ENCODE peak calls at places on chromosomes 12 and 14, in nine cellular contexts. One of them, this sample, is unnamed.

GRCh38 chr14:50860478-50861086 is 11.3 kb upstream of the ABHD12B start:
- DNase-seq in stimulated activated CD8-positive, alpha-beta memory T cell treated with anti-CD3 and anti-CD28 coated beads, Interleukin-4, amount 100 ng/mL, for 4 hours: peak
- DNase-seq in amniotic stem cell: peak
- DNase-seq in M059J: peak
- DNase-seq in GM10248: peak
- DNase-seq in body of pancreas: peak
- DNase-seq in lower lobe of right lung: peak
- DNase-seq in T-helper 1 cell: peak
- DNase-seq in foreskin fibroblast: peak
- DNase-seq in this sample: peak

GRCh38 chr14:68346540-68347232 is 446.2 kb downstream of the ZFP36L1 start:
- DNase-seq in stimulated activated CD8-positive, alpha-beta memory T cell treated with anti-CD3 and anti-CD28 coated beads, Interleukin-4, amount 100 ng/mL, for 4 hours: no peak
- DNase-seq in amniotic stem cell: no peak
- DNase-seq in M059J: no peak
- DNase-seq in GM10248: no peak
- DNase-seq in body of pancreas: no peak
- DNase-seq in lower lobe of right lung: no peak
- DNase-seq in T-helper 1 cell: no peak
- DNase-seq in foreskin fibroblast: no peak
- DNase-seq in this sample: no peak

GRCh38 chr12:116313194-116313910 is 35.9 kb upstream of the MED13L start:
- DNase-seq in stimulated activated CD8-positive, alpha-beta memory T cell treated with anti-CD3 and anti-CD28 coated beads, Interleukin-4, amount 100 ng/mL, for 4 hours: no peak
- DNase-seq in amniotic stem cell: no peak
- DNase-seq in M059J: no peak
- DNase-seq in GM10248: no peak
- DNase-seq in body of pancreas: no peak
- DNase-seq in lower lobe of right lung: no peak
- DNase-seq in T-helper 1 cell: no peak
- DNase-seq in foreskin fibroblast: no peak
- DNase-seq in this sample: no peak

GRCh38 chr12:88235183-88235833 is 93.2 kb downstream of the TMTC3 start:
- DNase-seq in stimulated activated CD8-positive, alpha-beta memory T cell treated with anti-CD3 and anti-CD28 coated beads, Interleukin-4, amount 100 ng/mL, for 4 hours: no peak
- DNase-seq in amniotic stem cell: no peak
- DNase-seq in M059J: no peak
- DNase-seq in GM10248: no peak
- DNase-seq in body of pancreas: no peak
- DNase-seq in lower lobe of right lung: no peak
- DNase-seq in T-helper 1 cell: no peak
- DNase-seq in foreskin fibroblast: no peak
- DNase-seq in this sample: no peak

GRCh38 chr12:130715996-130716917 is at the start of gene RIMBP2:
- DNase-seq in stimulated activated CD8-positive, alpha-beta memory T cell treated with anti-CD3 and anti-CD28 coated beads, Interleukin-4, amount 100 ng/mL, for 4 hours: no peak
- DNase-seq in amniotic stem cell: no peak
- DNase-seq in M059J: peak
- DNase-seq in GM10248: no peak
- DNase-seq in body of pancreas: peak
- DNase-seq in lower lobe of right lung: no peak
- DNase-seq in T-helper 1 cell: no peak
- DNase-seq in foreskin fibroblast: peak
- DNase-seq in this sample: peak

GRCh38 chr12:110750784-110751461 is 8.2 kb upstream of the PPP1CC start:
- DNase-seq in stimulated activated CD8-positive, alpha-beta memory T cell treated with anti-CD3 and anti-CD28 coated beads, Interleukin-4, amount 100 ng/mL, for 4 hours: no peak
- DNase-seq in amniotic stem cell: no peak
- DNase-seq in M059J: peak
- DNase-seq in GM10248: no peak
- DNase-seq in body of pancreas: no peak
- DNase-seq in lower lobe of right lung: no peak
- DNase-seq in T-helper 1 cell: no peak
- DNase-seq in foreskin fibroblast: peak
- DNase-seq in this sample: peak

GRCh38 chr12:113449299-113449698 is 22.4 kb downstream of the LHX5 start:
- DNase-seq in stimulated activated CD8-positive, alpha-beta memory T cell treated with anti-CD3 and anti-CD28 coated beads, Interleukin-4, amount 100 ng/mL, for 4 hours: no peak
- DNase-seq in amniotic stem cell: no peak
- DNase-seq in M059J: no peak
- DNase-seq in GM10248: no peak
- DNase-seq in body of pancreas: no peak
- DNase-seq in lower lobe of right lung: no peak
- DNase-seq in T-helper 1 cell: no peak
- DNase-seq in foreskin fibroblast: no peak
- DNase-seq in this sample: no peak

GRCh38 chr12:62995097-62995496 is 60.1 kb upstream of the PPM1H start:
- DNase-seq in stimulated activated CD8-positive, alpha-beta memory T cell treated with anti-CD3 and anti-CD28 coated beads, Interleukin-4, amount 100 ng/mL, for 4 hours: no peak
- DNase-seq in amniotic stem cell: no peak
- DNase-seq in M059J: no peak
- DNase-seq in GM10248: no peak
- DNase-seq in body of pancreas: no peak
- DNase-seq in lower lobe of right lung: no peak
- DNase-seq in T-helper 1 cell: no peak
- DNase-seq in foreskin fibroblast: no peak
- DNase-seq in this sample: no peak

GRCh38 chr14:26163761-26164160 is 434.1 kb downstream of the NOVA1 start:
- DNase-seq in stimulated activated CD8-positive, alpha-beta memory T cell treated with anti-CD3 and anti-CD28 coated beads, Interleukin-4, amount 100 ng/mL, for 4 hours: no peak
- DNase-seq in amniotic stem cell: no peak
- DNase-seq in M059J: no peak
- DNase-seq in GM10248: no peak
- DNase-seq in body of pancreas: no peak
- DNase-seq in lower lobe of right lung: no peak
- DNase-seq in T-helper 1 cell: no peak
- DNase-seq in foreskin fibroblast: no peak
- DNase-seq in this sample: peak

GRCh38 chr14:104176611-104177010 is 38.2 kb downstream of the KIF26A start:
- DNase-seq in stimulated activated CD8-positive, alpha-beta memory T cell treated with anti-CD3 and anti-CD28 coated beads, Interleukin-4, amount 100 ng/mL, for 4 hours: no peak
- DNase-seq in amniotic stem cell: no peak
- DNase-seq in M059J: no peak
- DNase-seq in GM10248: no peak
- DNase-seq in body of pancreas: no peak
- DNase-seq in lower lobe of right lung: no peak
- DNase-seq in T-helper 1 cell: no peak
- DNase-seq in foreskin fibroblast: no peak
- DNase-seq in this sample: no peak

GRCh38 chr14:94707494-94707893 is 62.4 kb downstream of the GSC start:
- DNase-seq in stimulated activated CD8-positive, alpha-beta memory T cell treated with anti-CD3 and anti-CD28 coated beads, Interleukin-4, amount 100 ng/mL, for 4 hours: no peak
- DNase-seq in amniotic stem cell: no peak
- DNase-seq in M059J: no peak
- DNase-seq in GM10248: no peak
- DNase-seq in body of pancreas: no peak
- DNase-seq in lower lobe of right lung: no peak
- DNase-seq in T-helper 1 cell: no peak
- DNase-seq in foreskin fibroblast: no peak
- DNase-seq in this sample: no peak

GRCh38 chr12:28776913-28777312 is 372.2 kb upstream of the FAR2 start:
- DNase-seq in stimulated activated CD8-positive, alpha-beta memory T cell treated with anti-CD3 and anti-CD28 coated beads, Interleukin-4, amount 100 ng/mL, for 4 hours: no peak
- DNase-seq in amniotic stem cell: no peak
- DNase-seq in M059J: no peak
- DNase-seq in GM10248: no peak
- DNase-seq in body of pancreas: no peak
- DNase-seq in lower lobe of right lung: no peak
- DNase-seq in T-helper 1 cell: no peak
- DNase-seq in foreskin fibroblast: no peak
- DNase-seq in this sample: no peak

GRCh38 chr12:65949009-65949623 is 124.8 kb downstream of the HMGA2 start:
- DNase-seq in stimulated activated CD8-positive, alpha-beta memory T cell treated with anti-CD3 and anti-CD28 coated beads, Interleukin-4, amount 100 ng/mL, for 4 hours: no peak
- DNase-seq in amniotic stem cell: no peak
- DNase-seq in M059J: no peak
- DNase-seq in GM10248: no peak
- DNase-seq in body of pancreas: no peak
- DNase-seq in lower lobe of right lung: no peak
- DNase-seq in T-helper 1 cell: no peak
- DNase-seq in foreskin fibroblast: no peak
- DNase-seq in this sample: no peak

This sample was measured in HT1080.